ENCODE peak calls at places on chromosomes 2 and 18, in ten cellular contexts. K, C, V, A, D, I, B, P, Q and F are unnamed samples.

GRCh38 chr2:11753886-11754704 is 7.7 kb downstream of the LPIN1 start:
- DNase-seq in K (no peak), C (peak), V (peak), A (no peak), D (no peak), I (peak), B (no peak), P (peak), Q (peak), F (no peak)

GRCh38 chr2:153509133-153509532 is 30.6 kb upstream of the RPRM start:
- DNase-seq in K (no peak), C (no peak), V (no peak), A (no peak), D (no peak), I (no peak), B (no peak), P (no peak), Q (no peak), F (no peak)

GRCh38 chr2:239445771-239446524 is 45.1 kb upstream of the HDAC4 start:
- DNase-seq in K (no peak), C (no peak), V (no peak), A (no peak), D (no peak), I (no peak), B (no peak), P (no peak), Q (no peak), F (no peak)

GRCh38 chr18:45621068-45621511 is 5.8 kb downstream of the SLC14A2 start:
- DNase-seq in K (peak), C (peak), V (peak), A (no peak), D (peak), I (peak), B (no peak), P (peak), Q (peak), F (no peak)

GRCh38 chr18:7394041-7394440 is 163.2 kb downstream of the LRRC30 start:
- DNase-seq in K (no peak), C (no peak), V (no peak), A (no peak), D (no peak), I (no peak), B (no peak), P (no peak), Q (no peak), F (no peak)

GRCh38 chr2:193357508-193357907 is 1162.8 kb upstream of the TMEFF2 start:
- DNase-seq in K (no peak), C (no peak), V (no peak), A (no peak), D (no peak), I (no peak), B (peak), P (no peak), Q (no peak), F (no peak)

GRCh38 chr2:200219400-200220113 is 86.9 kb upstream of the SPATS2L start:
- DNase-seq in K (no peak), C (no peak), V (no peak), A (no peak), D (no peak), I (no peak), B (no peak), P (no peak), Q (peak), F (no peak)

GRCh38 chr2:53770264-53770663 is 2.7 kb downstream of the CHAC2 start:
- DNase-seq in K (no peak), C (no peak), V (no peak), A (no peak), D (no peak), I (no peak), B (no peak), P (peak), Q (no peak), F (no peak)

GRCh38 chr2:217979151-217979811 is 23.5 kb downstream of the TNS1 start:
- DNase-seq in K (no peak), C (peak), V (no peak), A (peak), D (no peak), I (no peak), B (peak), P (no peak), Q (peak), F (no peak)

GRCh38 chr18:22363867-22364463 is 53.8 kb downstream of the CTAGE1 start:
- DNase-seq in K (no peak), C (no peak), V (no peak), A (no peak), D (no peak), I (no peak), B (no peak), P (no peak), Q (peak), F (no peak)

GRCh38 chr18:79962311-79962710 is 2.1 kb upstream of the HSBP1L1 start:
- DNase-seq in K (no peak), C (peak), V (no peak), A (no peak), D (no peak), I (no peak), B (no peak), P (peak), Q (peak), F (no peak)

GRCh38 chr2:175107146-175107545 is 60.9 kb downstream of the ATF2 start:
- DNase-seq in K (no peak), C (no peak), V (no peak), A (no peak), D (no peak), I (no peak), B (no peak), P (no peak), Q (peak), F (no peak)

GRCh38 chr2:102063360-102063947 is 71.7 kb downstream of the IL1R2 start:
- DNase-seq in K (no peak), C (peak), V (no peak), A (no peak), D (no peak), I (no peak), B (peak), P (no peak), Q (peak), F (no peak)

GRCh38 chr2:6202756-6203155 is 510.6 kb downstream of the SOX11 start:
- DNase-seq in K (no peak), C (no peak), V (no peak), A (no peak), D (no peak), I (no peak), B (no peak), P (no peak), Q (no peak), F (no peak)

GRCh38 chr18:580154-580553 is at the start of gene CETN1:
- DNase-seq in K (no peak), C (no peak), V (no peak), A (no peak), D (no peak), I (no peak), B (no peak), P (no peak), Q (no peak), F (no peak)

GRCh38 chr18:49566985-49567384 is 5.1 kb downstream of the LIPG start:
- DNase-seq in K (no peak), C (no peak), V (no peak), A (no peak), D (no peak), I (no peak), B (no peak), P (no peak), Q (no peak), F (no peak)

GRCh38 chr2:27086722-27087446 is at the start of gene KHK:
- DNase-seq in K (no peak), C (peak), V (no peak), A (no peak), D (no peak), I (no peak), B (peak), P (no peak), Q (no peak), F (peak)
- H3K27ac ChIP-seq in K (peak), C (peak), V (peak), A (no peak), D (peak), I (peak), B (peak), P (peak), Q (peak), F (peak)

GRCh38 chr2:176577054-176577453 is 307.8 kb downstream of the MTX2 start:
- DNase-seq in K (no peak), C (no peak), V (no peak), A (no peak), D (no peak), I (no peak), B (no peak), P (no peak), Q (no peak), F (no peak)

GRCh38 chr2:176579608-176580007 is 310.4 kb downstream of the MTX2 start:
- DNase-seq in K (no peak), C (no peak), V (no peak), A (no peak), D (no peak), I (no peak), B (no peak), P (no peak), Q (no peak), F (no peak)

GRCh38 chr2:176574415-176575236 is 305.4 kb downstream of the MTX2 start:
- DNase-seq in K (no peak), C (no peak), V (no peak), A (no peak), D (no peak), I (no peak), B (no peak), P (no peak), Q (no peak), F (no peak)

GRCh38 chr2:176569574-176569973 is 300.3 kb downstream of the MTX2 start:
- DNase-seq in K (no peak), C (no peak), V (no peak), A (no peak), D (no peak), I (no peak), B (no peak), P (no peak), Q (no peak), F (no peak)

GRCh38 chr2:176575237-176575744 is 306.0 kb downstream of the MTX2 start:
- DNase-seq in K (no peak), C (no peak), V (no peak), A (no peak), D (no peak), I (no peak), B (no peak), P (no peak), Q (no peak), F (no peak)
- H3K27ac ChIP-seq in K (no peak), C (no peak), V (no peak), A (no peak), D (no peak), I (no peak), B (no peak), P (no peak), Q (no peak), F (no peak)

DNA sequence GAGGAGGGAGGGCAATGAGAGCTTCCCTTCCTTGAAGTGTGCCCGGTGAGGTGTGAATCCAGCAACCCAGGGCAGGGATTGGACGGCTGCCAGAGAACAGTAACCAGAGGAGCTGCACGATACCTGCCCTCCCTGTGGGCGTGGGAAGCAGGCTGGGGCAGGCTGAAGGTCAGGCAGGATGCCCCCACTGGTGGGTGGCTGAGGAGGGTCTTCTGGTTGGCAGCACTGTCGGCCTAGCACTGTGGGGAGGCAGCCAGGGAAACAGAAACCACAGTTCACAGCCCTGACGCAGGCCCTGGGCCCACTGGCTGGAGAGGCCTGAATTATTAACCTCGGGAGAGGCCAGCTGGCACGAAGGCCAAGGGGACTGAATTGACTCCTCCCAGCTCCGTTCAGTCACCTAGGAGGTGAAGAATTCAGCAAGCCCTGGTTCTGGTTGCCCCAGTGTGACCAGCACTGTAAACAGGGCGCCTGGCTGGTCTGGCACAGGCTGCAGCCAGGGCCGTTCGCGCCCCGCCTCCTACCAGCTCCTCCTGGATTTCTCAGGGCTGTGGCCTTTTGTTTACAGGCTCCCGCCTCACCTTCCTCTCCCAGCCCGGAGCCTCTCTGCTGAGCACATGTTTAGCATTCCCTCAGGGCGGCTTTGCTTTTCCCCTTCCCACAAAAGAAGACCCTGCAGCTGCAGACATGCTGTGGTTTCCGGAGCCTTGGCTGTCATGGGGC is 97.7 kb downstream of the B3GNT2 start:
- DNase-seq in K (no peak), C (peak), V (no peak), A (no peak), D (no peak), I (no peak), B (no peak), P (peak), Q (no peak), F (no peak)
- H3K27ac ChIP-seq in K (no peak), C (peak), V (no peak), A (no peak), D (no peak), I (no peak), B (no peak), P (no peak), Q (no peak), F (peak)

GRCh38 chr18:9849407-9849961 is 36.3 kb upstream of the TXNDC2 start:
- DNase-seq in K (peak), C (peak), V (no peak), A (no peak), D (no peak), I (no peak), B (no peak), P (no peak), Q (no peak), F (no peak)
- H3K27ac ChIP-seq in K (no peak), C (no peak), V (peak), A (no peak), D (no peak), I (no peak), B (no peak), P (no peak), Q (no peak), F (no peak)

GRCh38 chr2:227614246-227614645 is 394 bp downstream of the SCYGR3 start:
- DNase-seq in K (no peak), C (no peak), V (no peak), A (no peak), D (no peak), I (no peak), B (no peak), P (no peak), Q (no peak), F (no peak)
- H3K27ac ChIP-seq in K (no peak), C (no peak), V (no peak), A (no peak), D (no peak), I (no peak), B (no peak), P (no peak), Q (no peak), F (no peak)

DNA sequence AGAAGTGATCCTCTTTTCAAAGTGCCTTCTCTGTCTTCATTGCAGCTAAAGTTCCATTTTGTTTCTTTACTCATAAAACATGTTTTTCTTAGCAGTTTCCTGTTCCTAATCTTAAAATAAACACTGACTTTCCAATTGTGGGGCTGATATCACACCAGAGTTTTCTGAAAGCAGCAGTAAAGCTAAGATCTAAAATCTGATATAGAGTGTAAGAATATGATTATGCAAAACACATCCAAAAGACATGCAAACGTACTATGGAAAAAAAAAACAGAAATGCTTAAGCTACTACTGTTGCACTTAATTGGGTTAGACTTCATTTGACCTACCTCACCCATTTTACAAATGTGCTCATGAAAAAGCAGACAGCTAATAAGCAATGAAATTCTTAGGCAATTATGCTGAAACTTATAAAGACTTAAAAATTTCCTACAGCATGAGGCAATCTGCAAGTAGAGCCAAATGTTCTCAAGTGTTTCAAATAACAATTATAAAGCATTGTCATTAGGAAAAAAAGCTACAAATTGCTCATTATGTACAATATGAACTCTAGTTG is 10.5 kb downstream of the CYTIP start:
- DNase-seq in K (peak), C (no peak), V (no peak), A (no peak), D (no peak), I (no peak), B (no peak), P (no peak), Q (no peak), F (no peak)
- H3K27ac ChIP-seq in K (peak), C (peak), V (no peak), A (no peak), D (no peak), I (peak), B (no peak), P (no peak), Q (no peak), F (no peak)